ENCODE peak calls at places on chromosomes 11 and 22, in ten cellular contexts. One of them, this sample, is unnamed.

GRCh38 chr11:97990162-97990920 is 1030.4 kb upstream of the CNTN5 start:
- DNase-seq in mammary epithelial cell: peak
- DNase-seq in activated T-cell treated with anti-CD3 and anti-CD28 coated beads for 48 hours: no peak
- DNase-seq in cardiac septum: no peak
- DNase-seq in T-helper 2 cell: no peak
- DNase-seq in GM13977: no peak
- DNase-seq in tibial nerve: no peak
- DNase-seq in NCI-H510A treated with DMSO at 0.1 percent for 48 hours: no peak
- DNase-seq in ovary: no peak
- DNase-seq in CD4-positive, alpha-beta memory T cell: no peak
- DNase-seq in this sample: no peak

GRCh38 chr22:17864398-17865182 is 90.3 kb upstream of the BID start:
- DNase-seq in CD4-positive, alpha-beta memory T cell: no peak
- DNase-seq in activated T-cell treated with anti-CD3 and anti-CD28 coated beads for 48 hours: no peak
- DNase-seq in tibial nerve: no peak
- DNase-seq in NCI-H510A treated with DMSO at 0.1 percent for 48 hours: no peak
- DNase-seq in ovary: no peak
- DNase-seq in T-helper 2 cell: no peak
- DNase-seq in cardiac septum: no peak
- DNase-seq in GM13977: no peak
- DNase-seq in mammary epithelial cell: no peak
- DNase-seq in this sample: no peak

GRCh38 chr11:6307879-6308278 is 12.4 kb downstream of the CAVIN3 start:
- DNase-seq in GM13977: no peak
- DNase-seq in tibial nerve: no peak
- DNase-seq in CD4-positive, alpha-beta memory T cell: no peak
- DNase-seq in activated T-cell treated with anti-CD3 and anti-CD28 coated beads for 48 hours: no peak
- DNase-seq in T-helper 2 cell: no peak
- DNase-seq in ovary: no peak
- DNase-seq in NCI-H510A treated with DMSO at 0.1 percent for 48 hours: no peak
- DNase-seq in mammary epithelial cell: no peak
- DNase-seq in cardiac septum: no peak
- DNase-seq in this sample: no peak

GRCh38 chr22:41523464-41524221 is 20.6 kb downstream of the POLR3H start:
- DNase-seq in tibial nerve: no peak
- DNase-seq in NCI-H510A treated with DMSO at 0.1 percent for 48 hours: no peak
- DNase-seq in activated T-cell treated with anti-CD3 and anti-CD28 coated beads for 48 hours: no peak
- DNase-seq in mammary epithelial cell: no peak
- DNase-seq in cardiac septum: no peak
- DNase-seq in ovary: peak
- DNase-seq in T-helper 2 cell: no peak
- DNase-seq in GM13977: no peak
- DNase-seq in CD4-positive, alpha-beta memory T cell: no peak
- DNase-seq in this sample: no peak

GRCh38 chr22:28822930-28823481 is 22.6 kb upstream of the XBP1 start:
- DNase-seq in mammary epithelial cell: no peak
- DNase-seq in CD4-positive, alpha-beta memory T cell: peak
- DNase-seq in GM13977: no peak
- DNase-seq in ovary: peak
- DNase-seq in tibial nerve: no peak
- DNase-seq in activated T-cell treated with anti-CD3 and anti-CD28 coated beads for 48 hours: no peak
- DNase-seq in NCI-H510A treated with DMSO at 0.1 percent for 48 hours: peak
- DNase-seq in cardiac septum: no peak
- DNase-seq in T-helper 2 cell: no peak
- DNase-seq in this sample: no peak

GRCh38 chr22:19872779-19873137 is 18.1 kb upstream of the GNB1L start:
- DNase-seq in tibial nerve: no peak
- DNase-seq in activated T-cell treated with anti-CD3 and anti-CD28 coated beads for 48 hours: no peak
- DNase-seq in GM13977: no peak
- DNase-seq in T-helper 2 cell: no peak
- DNase-seq in NCI-H510A treated with DMSO at 0.1 percent for 48 hours: peak
- DNase-seq in mammary epithelial cell: no peak
- DNase-seq in CD4-positive, alpha-beta memory T cell: no peak
- DNase-seq in ovary: no peak
- DNase-seq in cardiac septum: peak
- DNase-seq in this sample: no peak

GRCh38 chr11:80024119-80024518 is 583.3 kb upstream of the TENM4 start:
- DNase-seq in cardiac septum: no peak
- DNase-seq in T-helper 2 cell: no peak
- DNase-seq in CD4-positive, alpha-beta memory T cell: no peak
- DNase-seq in tibial nerve: no peak
- DNase-seq in ovary: no peak
- DNase-seq in activated T-cell treated with anti-CD3 and anti-CD28 coated beads for 48 hours: no peak
- DNase-seq in GM13977: no peak
- DNase-seq in mammary epithelial cell: no peak
- DNase-seq in NCI-H510A treated with DMSO at 0.1 percent for 48 hours: no peak
- DNase-seq in this sample: no peak

GRCh38 chr11:2975594-2975993 is 16.5 kb downstream of the NAP1L4 start:
- DNase-seq in ovary: no peak
- DNase-seq in cardiac septum: no peak
- DNase-seq in T-helper 2 cell: peak
- DNase-seq in activated T-cell treated with anti-CD3 and anti-CD28 coated beads for 48 hours: no peak
- DNase-seq in CD4-positive, alpha-beta memory T cell: peak
- DNase-seq in NCI-H510A treated with DMSO at 0.1 percent for 48 hours: no peak
- DNase-seq in tibial nerve: no peak
- DNase-seq in mammary epithelial cell: no peak
- DNase-seq in GM13977: peak
- DNase-seq in this sample: peak

GRCh38 chr22:24393012-24393559 is 34.3 kb upstream of the ADORA2A start:
- DNase-seq in tibial nerve: no peak
- DNase-seq in activated T-cell treated with anti-CD3 and anti-CD28 coated beads for 48 hours: no peak
- DNase-seq in ovary: no peak
- DNase-seq in NCI-H510A treated with DMSO at 0.1 percent for 48 hours: no peak
- DNase-seq in cardiac septum: no peak
- DNase-seq in mammary epithelial cell: no peak
- DNase-seq in T-helper 2 cell: no peak
- DNase-seq in CD4-positive, alpha-beta memory T cell: no peak
- DNase-seq in GM13977: no peak
- DNase-seq in this sample: no peak

GRCh38 chr11:126186031-126186698 is 25.3 kb downstream of the RPUSD4 start:
- DNase-seq in cardiac septum: no peak
- DNase-seq in ovary: peak
- DNase-seq in CD4-positive, alpha-beta memory T cell: no peak
- DNase-seq in mammary epithelial cell: no peak
- DNase-seq in T-helper 2 cell: no peak
- DNase-seq in tibial nerve: peak
- DNase-seq in activated T-cell treated with anti-CD3 and anti-CD28 coated beads for 48 hours: no peak
- DNase-seq in NCI-H510A treated with DMSO at 0.1 percent for 48 hours: no peak
- DNase-seq in GM13977: no peak
- DNase-seq in this sample: no peak

GRCh38 chr22:18065256-18065655 is 12.5 kb upstream of the PEX26 start:
- DNase-seq in cardiac septum: no peak
- DNase-seq in activated T-cell treated with anti-CD3 and anti-CD28 coated beads for 48 hours: no peak
- DNase-seq in CD4-positive, alpha-beta memory T cell: no peak
- DNase-seq in tibial nerve: no peak
- DNase-seq in T-helper 2 cell: no peak
- DNase-seq in mammary epithelial cell: no peak
- DNase-seq in NCI-H510A treated with DMSO at 0.1 percent for 48 hours: no peak
- DNase-seq in ovary: peak
- DNase-seq in GM13977: no peak
- DNase-seq in this sample: no peak

GRCh38 chr11:313787-314547 is at the start of gene IFITM1:
- DNase-seq in CD4-positive, alpha-beta memory T cell: peak
- DNase-seq in GM13977: peak
- DNase-seq in T-helper 2 cell: peak
- DNase-seq in tibial nerve: peak
- DNase-seq in NCI-H510A treated with DMSO at 0.1 percent for 48 hours: no peak
- DNase-seq in activated T-cell treated with anti-CD3 and anti-CD28 coated beads for 48 hours: no peak
- DNase-seq in cardiac septum: no peak
- DNase-seq in mammary epithelial cell: peak
- DNase-seq in ovary: no peak
- DNase-seq in this sample: no peak

GRCh38 chr11:61787928-61788491 is 4.4 kb downstream of the TMEM258 start:
- DNase-seq in cardiac septum: no peak
- DNase-seq in CD4-positive, alpha-beta memory T cell: no peak
- DNase-seq in mammary epithelial cell: peak
- DNase-seq in NCI-H510A treated with DMSO at 0.1 percent for 48 hours: peak
- DNase-seq in GM13977: peak
- DNase-seq in activated T-cell treated with anti-CD3 and anti-CD28 coated beads for 48 hours: no peak
- DNase-seq in T-helper 2 cell: no peak
- DNase-seq in ovary: no peak
- DNase-seq in tibial nerve: no peak
- DNase-seq in this sample: no peak

GRCh38 chr22:46613606-46613997 is 6.6 kb upstream of the GRAMD4 start:
- DNase-seq in GM13977: no peak
- DNase-seq in activated T-cell treated with anti-CD3 and anti-CD28 coated beads for 48 hours: no peak
- DNase-seq in NCI-H510A treated with DMSO at 0.1 percent for 48 hours: no peak
- DNase-seq in tibial nerve: no peak
- DNase-seq in cardiac septum: no peak
- DNase-seq in ovary: peak
- DNase-seq in mammary epithelial cell: no peak
- DNase-seq in CD4-positive, alpha-beta memory T cell: no peak
- DNase-seq in T-helper 2 cell: no peak
- DNase-seq in this sample: peak

GRCh38 chr22:19879996-19880785 is 25.5 kb upstream of the GNB1L start:
- DNase-seq in activated T-cell treated with anti-CD3 and anti-CD28 coated beads for 48 hours: no peak
- DNase-seq in NCI-H510A treated with DMSO at 0.1 percent for 48 hours: no peak
- DNase-seq in T-helper 2 cell: no peak
- DNase-seq in tibial nerve: no peak
- DNase-seq in cardiac septum: peak
- DNase-seq in GM13977: no peak
- DNase-seq in ovary: peak
- DNase-seq in CD4-positive, alpha-beta memory T cell: no peak
- DNase-seq in mammary epithelial cell: no peak
- DNase-seq in this sample: no peak

GRCh38 chr11:118000067-118000849 is 14.1 kb downstream of the IL10RA start:
- DNase-seq in tibial nerve: no peak
- DNase-seq in cardiac septum: no peak
- DNase-seq in ovary: no peak
- DNase-seq in NCI-H510A treated with DMSO at 0.1 percent for 48 hours: no peak
- DNase-seq in mammary epithelial cell: no peak
- DNase-seq in activated T-cell treated with anti-CD3 and anti-CD28 coated beads for 48 hours: no peak
- DNase-seq in T-helper 2 cell: no peak
- DNase-seq in CD4-positive, alpha-beta memory T cell: no peak
- DNase-seq in GM13977: no peak
- DNase-seq in this sample: no peak

GRCh38 chr22:23431337-23432072 is 148.6 kb downstream of the IGLL1 start:
- DNase-seq in cardiac septum: no peak
- DNase-seq in CD4-positive, alpha-beta memory T cell: no peak
- DNase-seq in mammary epithelial cell: no peak
- DNase-seq in NCI-H510A treated with DMSO at 0.1 percent for 48 hours: peak
- DNase-seq in tibial nerve: no peak
- DNase-seq in activated T-cell treated with anti-CD3 and anti-CD28 coated beads for 48 hours: no peak
- DNase-seq in ovary: peak
- DNase-seq in T-helper 2 cell: no peak
- DNase-seq in GM13977: no peak
- DNase-seq in this sample: no peak

GRCh38 chr22:41237707-41238569 is 2.8 kb downstream of the CHADL start:
- DNase-seq in activated T-cell treated with anti-CD3 and anti-CD28 coated beads for 48 hours: peak
- DNase-seq in T-helper 2 cell: peak
- DNase-seq in GM13977: peak
- DNase-seq in cardiac septum: peak
- DNase-seq in CD4-positive, alpha-beta memory T cell: peak
- DNase-seq in tibial nerve: peak
- DNase-seq in NCI-H510A treated with DMSO at 0.1 percent for 48 hours: peak
- DNase-seq in ovary: peak
- DNase-seq in mammary epithelial cell: peak
- DNase-seq in this sample: peak

GRCh38 chr22:42939941-42940653 is 74.9 kb downstream of the PACSIN2 start:
- DNase-seq in cardiac septum: peak
- DNase-seq in ovary: no peak
- DNase-seq in activated T-cell treated with anti-CD3 and anti-CD28 coated beads for 48 hours: no peak
- DNase-seq in NCI-H510A treated with DMSO at 0.1 percent for 48 hours: peak
- DNase-seq in T-helper 2 cell: no peak
- DNase-seq in tibial nerve: no peak
- DNase-seq in GM13977: no peak
- DNase-seq in mammary epithelial cell: peak
- DNase-seq in CD4-positive, alpha-beta memory T cell: no peak
- DNase-seq in this sample: no peak

GRCh38 chr11:77560605-77561004 is 29.1 kb upstream of the AQP11 start:
- DNase-seq in cardiac septum: no peak
- DNase-seq in T-helper 2 cell: no peak
- DNase-seq in mammary epithelial cell: peak
- DNase-seq in NCI-H510A treated with DMSO at 0.1 percent for 48 hours: no peak
- DNase-seq in GM13977: no peak
- DNase-seq in CD4-positive, alpha-beta memory T cell: no peak
- DNase-seq in tibial nerve: no peak
- DNase-seq in activated T-cell treated with anti-CD3 and anti-CD28 coated beads for 48 hours: no peak
- DNase-seq in ovary: no peak
- DNase-seq in this sample: no peak

GRCh38 chr11:19872526-19873135 is 160.0 kb downstream of the NAV2 start:
- DNase-seq in activated T-cell treated with anti-CD3 and anti-CD28 coated beads for 48 hours: no peak
- DNase-seq in CD4-positive, alpha-beta memory T cell: no peak
- DNase-seq in tibial nerve: no peak
- DNase-seq in mammary epithelial cell: peak
- DNase-seq in GM13977: no peak
- DNase-seq in T-helper 2 cell: no peak
- DNase-seq in ovary: no peak
- DNase-seq in cardiac septum: no peak
- DNase-seq in NCI-H510A treated with DMSO at 0.1 percent for 48 hours: peak
- DNase-seq in this sample: no peak

GRCh38 chr11:38392176-38392575 is 1794.1 kb upstream of the RAG2 start:
- DNase-seq in GM13977: no peak
- DNase-seq in mammary epithelial cell: peak
- DNase-seq in tibial nerve: no peak
- DNase-seq in T-helper 2 cell: no peak
- DNase-seq in CD4-positive, alpha-beta memory T cell: no peak
- DNase-seq in NCI-H510A treated with DMSO at 0.1 percent for 48 hours: no peak
- DNase-seq in ovary: no peak
- DNase-seq in activated T-cell treated with anti-CD3 and anti-CD28 coated beads for 48 hours: no peak
- DNase-seq in cardiac septum: no peak
- DNase-seq in this sample: no peak

GRCh38 chr22:31585161-31585859 is 76.7 kb downstream of the PISD start:
- DNase-seq in cardiac septum: no peak
- DNase-seq in activated T-cell treated with anti-CD3 and anti-CD28 coated beads for 48 hours: peak
- DNase-seq in T-helper 2 cell: no peak
- DNase-seq in CD4-positive, alpha-beta memory T cell: no peak
- DNase-seq in mammary epithelial cell: no peak
- DNase-seq in tibial nerve: no peak
- DNase-seq in NCI-H510A treated with DMSO at 0.1 percent for 48 hours: no peak
- DNase-seq in ovary: no peak
- DNase-seq in GM13977: no peak
- DNase-seq in this sample: no peak

GRCh38 chr11:75135021-75135650 is 15.8 kb upstream of the SLCO2B1 start:
- DNase-seq in NCI-H510A treated with DMSO at 0.1 percent for 48 hours: no peak
- DNase-seq in activated T-cell treated with anti-CD3 and anti-CD28 coated beads for 48 hours: no peak
- DNase-seq in T-helper 2 cell: no peak
- DNase-seq in ovary: no peak
- DNase-seq in GM13977: no peak
- DNase-seq in cardiac septum: no peak
- DNase-seq in CD4-positive, alpha-beta memory T cell: no peak
- DNase-seq in mammary epithelial cell: no peak
- DNase-seq in tibial nerve: no peak
- DNase-seq in this sample: no peak

GRCh38 chr11:57150454-57150917 is 31.3 kb upstream of the LRRC55 start:
- DNase-seq in ovary: no peak
- DNase-seq in activated T-cell treated with anti-CD3 and anti-CD28 coated beads for 48 hours: no peak
- DNase-seq in tibial nerve: peak
- DNase-seq in T-helper 2 cell: no peak
- DNase-seq in GM13977: no peak
- DNase-seq in mammary epithelial cell: no peak
- DNase-seq in NCI-H510A treated with DMSO at 0.1 percent for 48 hours: no peak
- DNase-seq in CD4-positive, alpha-beta memory T cell: no peak
- DNase-seq in cardiac septum: no peak
- DNase-seq in this sample: no peak

GRCh38 chr11:101870510-101870909 is 44.3 kb upstream of the CEP126 start:
- DNase-seq in cardiac septum: no peak
- DNase-seq in activated T-cell treated with anti-CD3 and anti-CD28 coated beads for 48 hours: no peak
- DNase-seq in ovary: no peak
- DNase-seq in CD4-positive, alpha-beta memory T cell: no peak
- DNase-seq in tibial nerve: no peak
- DNase-seq in mammary epithelial cell: peak
- DNase-seq in T-helper 2 cell: no peak
- DNase-seq in NCI-H510A treated with DMSO at 0.1 percent for 48 hours: no peak
- DNase-seq in GM13977: no peak
- DNase-seq in this sample: no peak

This sample was measured in stimulated activated CD4-positive, alpha-beta T cell treated with anti-CD3 and anti-CD28 coated beads, Interleukin-12 subunit alpha, Interleukin-12 subunit beta, amount 100 ng/mL, for 4 hours.